ENCODE peak calls at places on chromosomes 13 and 19, in five cellular contexts. F, B, M, C and K are unnamed samples.

GRCh38 chr13:99677388-99677951 is 176.2 kb downstream of the TM9SF2 start:
- DNase-seq in F (peak), B (peak), M (no peak), C (no peak), K (no peak)

GRCh38 chr13:75993823-75994222 is 357.7 kb downstream of the LMO7 start:
- DNase-seq in F (no peak), B (no peak), M (no peak), C (no peak), K (no peak)

GRCh38 chr13:75752848-75753247 is 116.7 kb downstream of the LMO7 start:
- DNase-seq in F (no peak), B (no peak), M (no peak), C (no peak), K (no peak)

GRCh38 chr13:110023729-110024645 is 237.6 kb upstream of the IRS2 start:
- DNase-seq in F (peak), B (peak), M (no peak), C (peak), K (peak)

GRCh38 chr19:3466630-3467029 is 13.7 kb downstream of the SMIM24 start:
- DNase-seq in F (no peak), B (peak), M (no peak), C (no peak), K (peak)

GRCh38 chr13:99269627-99270252 is 11.6 kb upstream of the GPR18 start:
- DNase-seq in F (peak), B (peak), M (peak), C (no peak), K (no peak)

GRCh38 chr19:29003641-29004409 is 209.1 kb downstream of the UQCRFS1 start:
- DNase-seq in F (no peak), B (no peak), M (no peak), C (no peak), K (peak)

GRCh38 chr13:78045916-78046315 is 127.3 kb upstream of the EDNRB start:
- DNase-seq in F (peak), B (no peak), M (no peak), C (no peak), K (no peak)

GRCh38 chr13:23617551-23618014 is 47.4 kb downstream of the TNFRSF19 start:
- DNase-seq in F (peak), B (peak), M (peak), C (no peak), K (no peak)

GRCh38 chr13:105105471-105105870 is 1430.0 kb downstream of the EFNB2 start:
- DNase-seq in F (no peak), B (no peak), M (no peak), C (no peak), K (no peak)

GRCh38 chr19:20273376-20273775 is 106.4 kb downstream of the ZNF486 start:
- DNase-seq in F (no peak), B (no peak), M (no peak), C (no peak), K (no peak)

GRCh38 chr13:108276060-108276459 is 6.5 kb downstream of the TNFSF13B start:
- DNase-seq in F (peak), B (peak), M (no peak), C (peak), K (no peak)

GRCh38 chr19:932647-933552 is 7.1 kb downstream of the ARID3A start:
- DNase-seq in F (peak), B (peak), M (peak), C (peak), K (peak)

GRCh38 chr13:46679369-46680180 is 117.4 kb downstream of the ESD start:
- DNase-seq in F (peak), B (peak), M (peak), C (no peak), K (no peak)

GRCh38 chr13:71865858-71866172 is 1.2 kb downstream of the DACH1 start:
- DNase-seq in F (peak), B (peak), M (no peak), C (peak), K (no peak)

GRCh38 chr13:31227063-31227462 is 27.3 kb downstream of the B3GLCT start:
- DNase-seq in F (no peak), B (no peak), M (peak), C (no peak), K (no peak)

GRCh38 chr13:97367016-97367415 is 67.0 kb upstream of the RAP2A start:
- DNase-seq in F (peak), B (peak), M (peak), C (no peak), K (no peak)

GRCh38 chr19:7500811-7501450 is 12.1 kb upstream of the PEX11G start:
- DNase-seq in F (no peak), B (no peak), M (peak), C (no peak), K (no peak)

GRCh38 chr13:93915269-93915809 is 564.1 kb downstream of the DCT start:
- DNase-seq in F (peak), B (peak), M (peak), C (no peak), K (no peak)

GRCh38 chr19:45187421-45188100 is 9.0 kb downstream of the BLOC1S3 start:
- DNase-seq in F (no peak), B (no peak), M (peak), C (no peak), K (no peak)

GRCh38 chr19:54100560-54100959 is at the start of gene OSCAR:
- DNase-seq in F (peak), B (peak), M (no peak), C (no peak), K (no peak)

GRCh38 chr13:44576396-44577235 is 486 bp upstream of the TSC22D1 start:
- DNase-seq in F (no peak), B (no peak), M (peak), C (no peak), K (no peak)

GRCh38 chr13:71485913-71486312 is 381.1 kb downstream of the DACH1 start:
- DNase-seq in F (no peak), B (no peak), M (no peak), C (no peak), K (no peak)

GRCh38 chr19:13036366-13036976 is 41.2 kb downstream of the NFIX start:
- DNase-seq in F (peak), B (no peak), M (peak), C (peak), K (peak)

GRCh38 chr13:108214511-108215383 is 589 bp downstream of the LIG4 start:
- DNase-seq in F (no peak), B (no peak), M (peak), C (peak), K (no peak)

GRCh38 chr19:44734357-44734756 is 14.2 kb upstream of the BCL3 start:
- DNase-seq in F (no peak), B (no peak), M (no peak), C (no peak), K (no peak)

GRCh38 chr19:29098863-29099481 is 114.0 kb downstream of the UQCRFS1 start:
- DNase-seq in F (peak), B (peak), M (peak), C (peak), K (peak)

GRCh38 chr19:9906475-9907087 is 29.7 kb downstream of the OLFM2 start:
- DNase-seq in F (peak), B (peak), M (no peak), C (no peak), K (no peak)

GRCh38 chr13:79079351-79079839 is 326.7 kb downstream of the RBM26 start:
- DNase-seq in F (no peak), B (no peak), M (no peak), C (peak), K (no peak)

GRCh38 chr19:29666634-29667389 is 1.6 kb downstream of the PLEKHF1 start:
- DNase-seq in F (peak), B (peak), M (peak), C (peak), K (peak)

GRCh38 chr13:48555441-48555840 is 22.6 kb upstream of the RCBTB2 start:
- DNase-seq in F (no peak), B (no peak), M (no peak), C (no peak), K (no peak)

GRCh38 chr13:77584111-77584510 is 48.6 kb downstream of the SCEL start:
- DNase-seq in F (no peak), B (no peak), M (no peak), C (no peak), K (no peak)

GRCh38 chr13:36341718-36342117 is 4.5 kb downstream of the SPART start:
- DNase-seq in F (peak), B (peak), M (peak), C (no peak), K (no peak)

GRCh38 chr19:29677001-29677781 is 11.9 kb downstream of the PLEKHF1 start:
- DNase-seq in F (no peak), B (no peak), M (no peak), C (peak), K (peak)

GRCh38 chr13:113528101-113528797 is 37.7 kb upstream of the DCUN1D2 start:
- DNase-seq in F (no peak), B (no peak), M (no peak), C (no peak), K (no peak)

GRCh38 chr19:7928741-7929701 is 3.1 kb upstream of the CTXN1 start:
- DNase-seq in F (peak), B (peak), M (peak), C (peak), K (peak)

GRCh38 chr13:113399755-113400149 is 35.8 kb upstream of the GRTP1 start:
- DNase-seq in F (no peak), B (no peak), M (no peak), C (no peak), K (peak)

DNA sequence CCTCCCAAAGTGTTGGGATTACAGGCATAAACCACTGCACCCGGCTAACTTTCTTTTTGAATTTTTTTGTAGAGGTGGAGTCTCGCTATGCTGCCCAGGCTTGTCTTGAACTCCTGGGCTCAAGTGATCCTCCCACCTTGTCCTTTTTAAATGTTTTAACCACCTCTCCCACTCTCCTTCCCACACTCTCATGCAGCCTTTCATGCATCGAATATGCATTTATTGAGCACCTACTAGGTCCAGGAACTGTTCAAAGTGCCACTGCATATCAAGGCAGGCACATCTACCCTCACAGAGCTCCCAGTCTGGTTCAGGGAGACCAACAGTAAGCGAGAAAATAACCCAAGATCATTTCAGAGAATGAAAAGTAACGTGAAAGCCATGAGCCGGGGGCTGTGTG is 1.2 kb downstream of the TICAM1 start:
- DNase-seq in F (no peak), B (no peak), M (no peak), C (no peak), K (no peak)
- H3K4me3 ChIP-seq in F (no peak), B (peak), M (peak), C (peak), K (peak)

GRCh38 chr19:5803752-5804515 is 933 bp upstream of the NRTN start:
- DNase-seq in F (peak), B (peak), M (peak), C (peak), K (peak)
- H3K27ac ChIP-seq in F (no peak), B (no peak), M (no peak), C (no peak), K (no peak)

GRCh38 chr19:49421039-49421877 is 2.0 kb downstream of the PTH2 start:
- DNase-seq in F (peak), B (peak), M (peak), C (peak), K (no peak)
- H3K4me3 ChIP-seq in F (no peak), B (no peak), M (peak), C (peak), K (no peak)

GRCh38 chr13:27177852-27178251 is 6.2 kb upstream of the USP12 start:
- DNase-seq in F (no peak), B (no peak), M (no peak), C (no peak), K (no peak)

GRCh38 chr13:27186295-27186694 is 14.7 kb upstream of the USP12 start:
- DNase-seq in F (no peak), B (no peak), M (no peak), C (no peak), K (no peak)

GRCh38 chr13:27182054-27182453 is 10.4 kb upstream of the USP12 start:
- DNase-seq in F (no peak), B (no peak), M (no peak), C (no peak), K (no peak)

GRCh38 chr13:27183561-27184147 is 12.0 kb upstream of the USP12 start:
- DNase-seq in F (peak), B (peak), M (peak), C (no peak), K (no peak)

GRCh38 chr13:27182844-27183497 is 11.4 kb upstream of the USP12 start:
- DNase-seq in F (peak), B (peak), M (peak), C (peak), K (peak)
- H3K27ac ChIP-seq in F (peak), B (peak), M (peak), C (peak), K (peak)

GRCh38 chr19:55212447-55212846 is 3.1 kb upstream of the PTPRH start:
- DNase-seq in F (no peak), B (no peak), M (no peak), C (no peak), K (no peak)

GRCh38 chr19:55210120-55210493 is 806 bp upstream of the PTPRH start:
- DNase-seq in F (peak), B (peak), M (peak), C (no peak), K (no peak)

GRCh38 chr19:55209430-55210119 is at the start of gene PTPRH:
- DNase-seq in F (no peak), B (no peak), M (no peak), C (no peak), K (no peak)

GRCh38 chr19:55208880-55209429 is 346 bp downstream of the PTPRH start:
- DNase-seq in F (no peak), B (no peak), M (no peak), C (no peak), K (no peak)

GRCh38 chr19:55206664-55207500 is 2.4 kb downstream of the PTPRH start:
- DNase-seq in F (peak), B (peak), M (peak), C (peak), K (peak)
- H3K4me3 ChIP-seq in F (no peak), B (no peak), M (peak), C (no peak), K (no peak)

GRCh38 chr19:17538684-17539287 is 16.7 kb upstream of the COLGALT1 start:
- DNase-seq in F (no peak), B (no peak), M (peak), C (no peak), K (no peak)

GRCh38 chr19:17540174-17540573 is 15.3 kb upstream of the COLGALT1 start:
- DNase-seq in F (no peak), B (no peak), M (no peak), C (no peak), K (no peak)

GRCh38 chr19:17542042-17542441 is 13.4 kb upstream of the COLGALT1 start:
- DNase-seq in F (no peak), B (no peak), M (no peak), C (no peak), K (no peak)

GRCh38 chr19:17541184-17541759 is 14.2 kb upstream of the COLGALT1 start:
- DNase-seq in F (no peak), B (no peak), M (no peak), C (no peak), K (no peak)

GRCh38 chr19:17539288-17540117 is 15.9 kb upstream of the COLGALT1 start:
- DNase-seq in F (peak), B (peak), M (peak), C (peak), K (peak)
- H3K27ac ChIP-seq in F (no peak), B (no peak), M (no peak), C (peak), K (peak)

DNA sequence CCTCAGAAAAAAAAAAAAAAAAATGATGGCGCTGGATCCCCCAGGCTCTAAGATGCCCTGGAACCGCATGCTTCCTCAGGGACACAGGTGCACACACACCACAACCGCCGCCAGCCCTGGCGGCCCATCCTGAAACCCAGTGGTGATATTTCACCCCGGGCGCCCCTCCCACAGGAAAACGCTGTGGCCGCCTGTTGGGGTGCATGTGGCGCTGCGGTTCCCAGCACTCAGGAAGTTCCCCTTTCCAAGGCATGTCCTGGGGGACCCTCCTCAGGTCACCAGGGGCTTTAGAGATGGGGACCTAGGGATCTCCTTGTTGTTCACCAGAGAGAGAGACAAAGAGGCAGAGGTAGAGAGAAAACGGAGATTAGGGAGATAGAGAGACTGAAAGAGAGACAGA is 2.5 kb downstream of the ADGRE2 start:
- DNase-seq in F (no peak), B (no peak), M (no peak), C (no peak), K (no peak)
- H3K4me3 ChIP-seq in F (no peak), B (no peak), M (peak), C (peak), K (peak)

DNA sequence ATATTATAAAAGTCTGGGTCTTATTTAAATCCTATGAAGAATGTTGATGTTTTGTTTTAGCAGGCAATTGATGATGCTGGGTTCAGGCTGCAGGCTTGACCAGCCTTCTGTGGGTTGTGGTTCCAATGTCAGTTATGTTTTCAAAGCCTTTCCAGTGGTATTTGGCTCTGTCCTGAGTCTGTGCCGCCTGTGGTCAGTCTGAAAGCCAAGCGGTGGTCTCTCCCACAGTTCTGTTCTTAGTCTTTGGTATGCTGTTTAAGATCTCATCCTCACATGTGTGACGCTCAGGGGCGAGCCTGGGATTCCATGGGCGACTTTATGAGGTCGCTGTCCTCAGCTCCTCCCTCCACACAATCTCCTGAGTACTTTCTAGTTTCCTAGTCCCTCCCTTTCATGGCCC is 12.3 kb downstream of the SLC35E1 start:
- DNase-seq in F (no peak), B (no peak), M (no peak), C (no peak), K (no peak)
- H3K27ac ChIP-seq in F (no peak), B (no peak), M (no peak), C (no peak), K (no peak)

GRCh38 chr19:48695743-48696352 is at the start of gene FUT2:
- DNase-seq in F (no peak), B (no peak), M (no peak), C (no peak), K (no peak)
- H3K4me3 ChIP-seq in F (no peak), B (no peak), M (peak), C (peak), K (no peak)

GRCh38 chr19:48925240-48925843 is 8.2 kb upstream of the DHDH start:
- DNase-seq in F (peak), B (peak), M (peak), C (no peak), K (no peak)
- H3K27ac ChIP-seq in F (no peak), B (peak), M (peak), C (no peak), K (no peak)